ENCODE peak calls at places on chromosomes 3 and 15, in five cellular contexts. S is left lobe of liver, U is neural progenitor cell, F is NCI-H1105, Z is iris pigment epithelial cell. R is an unnamed sample.
A peak's percentile ranks its signal among the peaks of the same experiment; 100 is the strongest.

GRCh38 chr3:39378092-39378491 is 5.1 kb upstream of the SLC25A38 start:
- DNase-seq in S (peak; percentile 77), U (peak; percentile 70), F (no peak), Z (peak; percentile 39), R (no peak)

GRCh38 chr15:74958908-74959642 is 2.5 kb upstream of the RPP25 start:
- DNase-seq in S (no peak), U (peak; percentile 74), F (no peak), Z (no peak), R (no peak)

GRCh38 chr3:102329561-102329960 is 105.3 kb upstream of the ZPLD1 start:
- DNase-seq in S (no peak), U (no peak), F (no peak), Z (no peak), R (no peak)

GRCh38 chr3:59436164-59436958 is 386.5 kb upstream of the CFAP20DC start:
- DNase-seq in S (no peak), U (no peak), F (no peak), Z (no peak), R (peak; percentile 20)

GRCh38 chr3:79809106-79809505 is 41.3 kb upstream of the ROBO1 start:
- DNase-seq in S (no peak), U (no peak), F (no peak), Z (peak; percentile 20), R (no peak)

GRCh38 chr3:9316881-9317341 is 45.9 kb upstream of the THUMPD3 start:
- DNase-seq in S (no peak), U (peak; percentile 83), F (no peak), Z (peak; percentile 42), R (no peak)

GRCh38 chr3:145953316-145953715 is 207.7 kb downstream of the PLOD2 start:
- DNase-seq in S (no peak), U (no peak), F (no peak), Z (peak; percentile 28), R (no peak)

GRCh38 chr3:62084558-62084957 is 288.8 kb downstream of the FEZF2 start:
- DNase-seq in S (no peak), U (no peak), F (no peak), Z (peak; percentile 22), R (peak; percentile 0)

GRCh38 chr3:69400688-69401087 is 14.8 kb upstream of the FRMD4B start:
- DNase-seq in S (no peak), U (no peak), F (no peak), Z (no peak), R (no peak)

GRCh38 chr3:4491873-4492239 is 1.3 kb upstream of the ITPR1 start:
- DNase-seq in S (no peak), U (no peak), F (no peak), Z (no peak), R (no peak)

GRCh38 chr3:117916839-117917238 is 1117.8 kb downstream of the IGSF11 start:
- DNase-seq in S (no peak), U (no peak), F (no peak), Z (no peak), R (no peak)

GRCh38 chr3:119177321-119177720 is 3.9 kb downstream of the UPK1B start:
- DNase-seq in S (no peak), U (no peak), F (peak; percentile 9), Z (no peak), R (no peak)

GRCh38 chr3:38545396-38545949 is 49.3 kb downstream of the EXOG start:
- DNase-seq in S (no peak), U (no peak), F (no peak), Z (no peak), R (no peak)

GRCh38 chr3:15301761-15302160 is 30.6 kb downstream of the SH3BP5 start:
- DNase-seq in S (no peak), U (no peak), F (no peak), Z (no peak), R (no peak)

GRCh38 chr3:162295323-162295983 is 798.8 kb downstream of the OTOL1 start:
- DNase-seq in S (no peak), U (no peak), F (no peak), Z (peak; percentile 98), R (no peak)

R was measured in NCI-H774.